ENCODE peak calls at places on chromosomes 12 and 14, in six cellular contexts. I is H9, Y is IMR-90, E is mesenchymal stem cell, S is H1, U is trophoblast cell. C is an unnamed sample.

GRCh38 chr12:9843416-9843815 is 16.1 kb downstream of the KLRF1 start:
- DNase-seq in S (no peak), Y (no peak), I (no peak), E (no peak), U (no peak), C (no peak)

GRCh38 chr12:6072302-6072752 is 52.1 kb downstream of the VWF start:
- DNase-seq in I (no peak), S (no peak), Y (peak), U (peak), E (peak), C (no peak)

GRCh38 chr14:20657216-20658211 is 16.0 kb upstream of the OR6S1 start:
- DNase-seq in I (peak), S (peak), E (no peak), U (peak), Y (peak), C (no peak)

GRCh38 chr14:36579001-36579555 is 3.3 kb downstream of the NKX2-8 start:
- DNase-seq in U (no peak), S (no peak), E (no peak), I (no peak), Y (no peak), C (no peak)

GRCh38 chr12:31326689-31327659 is 1.0 kb upstream of the SINHCAF start:
- DNase-seq in Y (no peak), E (peak), I (no peak), U (no peak), S (no peak), C (peak)

GRCh38 chr14:55440385-55440784 is at the start of gene TBPL2:
- DNase-seq in Y (no peak), U (peak), E (no peak), I (peak), S (peak), C (no peak)

GRCh38 chr14:78921856-78922255 is 751.7 kb downstream of the NRXN3 start:
- DNase-seq in S (no peak), U (no peak), E (peak), Y (peak), I (no peak), C (no peak)

GRCh38 chr14:74905595-74906142 is 17.4 kb downstream of the RPS6KL1 start:
- DNase-seq in Y (peak), I (peak), U (peak), S (peak), E (peak), C (peak)

GRCh38 chr12:32577328-32577727 is 101.8 kb upstream of the DNM1L start:
- DNase-seq in Y (no peak), I (no peak), E (no peak), S (no peak), U (no peak), C (no peak)

GRCh38 chr12:32504626-32505025 is 105.3 kb downstream of the FGD4 start:
- DNase-seq in S (no peak), E (no peak), I (no peak), Y (peak), U (peak), C (no peak)

GRCh38 chr12:58833844-58834243 is 86.5 kb downstream of the LRIG3 start:
- DNase-seq in S (no peak), U (no peak), E (no peak), I (no peak), Y (no peak), C (no peak)

GRCh38 chr12:65881965-65882413 is 57.7 kb downstream of the HMGA2 start:
- DNase-seq in E (no peak), Y (peak), U (peak), S (no peak), I (peak), C (no peak)

GRCh38 chr12:14714437-14714836 is 18.0 kb upstream of the GUCY2C start:
- DNase-seq in Y (no peak), I (peak), U (no peak), S (no peak), E (no peak), C (no peak)

GRCh38 chr12:1798734-1799067 is 21.7 kb upstream of the LRTM2 start:
- DNase-seq in I (no peak), E (no peak), Y (no peak), S (no peak), U (no peak), C (no peak)

GRCh38 chr14:99517643-99518381 is 36.6 kb downstream of the CCNK start:
- DNase-seq in U (no peak), S (no peak), Y (no peak), I (peak), E (no peak), C (no peak)

GRCh38 chr12:102776041-102776440 is 141.0 kb downstream of the PAH start:
- DNase-seq in Y (no peak), S (no peak), E (no peak), U (no peak), I (no peak), C (no peak)

GRCh38 chr12:116217045-116217444 is 60.4 kb downstream of the MED13L start:
- DNase-seq in E (no peak), S (no peak), I (no peak), U (no peak), Y (no peak), C (no peak)

DNA sequence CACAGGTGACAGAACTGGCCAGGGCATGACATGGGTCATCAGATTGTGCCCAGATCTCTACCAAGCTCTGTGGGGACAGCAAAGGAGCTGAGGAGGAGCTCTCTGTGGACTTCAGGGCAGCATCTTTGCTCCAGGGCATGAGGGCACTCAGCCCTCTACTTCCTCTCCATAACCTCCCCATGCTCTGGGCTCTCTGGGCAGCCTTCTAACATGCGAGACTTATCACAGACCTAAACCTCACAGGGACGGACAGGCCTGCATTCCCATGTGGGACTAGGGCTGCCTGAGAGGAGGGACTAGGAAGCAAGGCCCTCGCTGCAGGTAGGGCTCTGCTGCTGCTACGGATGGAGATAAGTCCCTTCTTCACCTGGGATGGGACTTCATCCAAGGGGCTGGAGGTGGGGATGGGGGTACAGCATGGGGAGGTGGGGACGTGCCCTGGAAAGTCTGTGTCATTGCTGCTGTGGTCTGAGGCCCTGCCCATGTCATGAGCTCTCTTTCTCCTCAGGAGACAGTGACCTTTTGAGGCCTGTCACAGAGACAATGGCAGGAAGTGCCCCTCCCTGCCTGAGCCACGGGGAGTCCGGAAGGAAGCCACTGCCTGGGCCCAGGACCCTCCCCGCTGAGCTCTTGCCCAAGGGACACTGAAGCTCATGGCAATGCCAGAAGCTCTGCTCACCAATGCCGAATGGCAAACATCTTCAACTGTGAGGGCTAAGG is 44.1 kb downstream of the PITPNM2 start:
- DNase-seq in U (no peak), S (no peak), E (no peak), Y (no peak), I (peak), C (no peak)
- H3K4ac ChIP-seq in U (no peak), S (peak), E (no peak), Y (no peak), I (no peak), C (no peak)

DNA sequence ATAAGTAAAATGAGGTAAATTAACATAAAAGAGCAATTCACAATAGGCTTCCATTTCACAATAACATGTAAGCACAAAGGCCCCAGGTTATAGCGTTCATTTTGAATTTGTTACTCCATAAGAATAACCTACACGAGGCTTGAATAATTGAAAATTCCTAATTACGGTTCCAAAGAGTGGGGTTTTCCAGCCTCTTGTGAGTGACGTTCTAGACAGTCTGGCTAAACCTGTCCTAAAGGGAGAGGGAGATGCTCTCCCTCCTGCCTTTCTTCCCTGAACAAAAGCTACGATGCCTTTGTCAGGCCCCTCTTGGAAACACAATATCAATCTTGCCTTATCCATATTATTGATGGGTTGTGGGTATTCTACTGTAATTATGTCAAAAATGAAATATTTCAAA is 24.3 kb upstream of the VRK1 start:
- DNase-seq in S (no peak), U (no peak), Y (no peak), E (no peak), I (no peak), C (no peak)
- H3K4me2 ChIP-seq in S (no peak), U (no peak), Y (no peak), E (no peak), I (no peak), C (no peak)

DNA sequence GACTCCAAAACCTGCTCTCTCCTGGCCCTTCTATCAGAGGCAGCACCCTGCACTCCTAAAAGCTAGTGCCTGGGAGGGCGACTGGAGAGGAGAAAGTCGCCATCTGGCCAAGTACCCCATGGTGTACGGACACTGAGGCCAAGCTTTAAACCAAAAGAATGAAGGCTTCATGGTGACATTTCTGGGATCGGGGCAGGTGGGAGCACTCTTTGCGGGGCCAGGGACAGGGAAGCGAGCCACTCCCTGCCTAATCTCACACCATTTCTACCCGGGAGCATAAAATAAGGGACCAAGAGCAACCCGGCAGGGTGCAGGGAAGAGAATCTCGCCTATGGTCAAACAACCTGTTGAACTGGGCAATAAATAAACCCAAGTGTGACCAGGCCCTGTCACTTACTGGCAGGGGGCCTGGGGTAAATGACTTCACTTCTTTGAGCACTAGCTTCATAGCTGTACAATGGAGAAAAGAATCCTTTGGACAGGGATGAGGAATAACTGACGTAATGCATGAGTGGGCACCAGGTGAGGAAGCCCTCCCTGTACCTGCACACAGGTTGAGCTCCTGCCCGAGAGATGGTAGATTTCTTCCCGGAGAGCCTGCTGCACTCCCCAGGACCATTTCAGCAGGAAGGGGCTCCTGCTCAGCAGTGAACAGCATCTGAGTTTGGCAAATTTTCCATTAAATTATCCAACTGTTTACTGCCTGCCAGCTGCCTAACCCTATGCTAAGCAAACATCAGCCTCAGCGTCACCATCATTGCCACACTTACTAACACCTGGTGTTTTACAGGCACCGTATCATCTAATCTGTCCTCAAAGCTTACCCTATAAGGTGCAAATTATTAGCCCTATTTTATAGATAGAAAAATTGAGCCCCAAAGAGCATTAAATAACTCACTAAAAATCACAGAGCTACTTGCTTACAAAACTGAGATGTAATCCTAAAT is 2.0 kb downstream of the SERPINA1 start:
- DNase-seq in E (no peak), U (no peak), Y (no peak), I (no peak), S (no peak), C (no peak)
- H2AFZ ChIP-seq in E (no peak), U (no peak), Y (no peak), I (no peak), S (no peak), C (no peak)

DNA sequence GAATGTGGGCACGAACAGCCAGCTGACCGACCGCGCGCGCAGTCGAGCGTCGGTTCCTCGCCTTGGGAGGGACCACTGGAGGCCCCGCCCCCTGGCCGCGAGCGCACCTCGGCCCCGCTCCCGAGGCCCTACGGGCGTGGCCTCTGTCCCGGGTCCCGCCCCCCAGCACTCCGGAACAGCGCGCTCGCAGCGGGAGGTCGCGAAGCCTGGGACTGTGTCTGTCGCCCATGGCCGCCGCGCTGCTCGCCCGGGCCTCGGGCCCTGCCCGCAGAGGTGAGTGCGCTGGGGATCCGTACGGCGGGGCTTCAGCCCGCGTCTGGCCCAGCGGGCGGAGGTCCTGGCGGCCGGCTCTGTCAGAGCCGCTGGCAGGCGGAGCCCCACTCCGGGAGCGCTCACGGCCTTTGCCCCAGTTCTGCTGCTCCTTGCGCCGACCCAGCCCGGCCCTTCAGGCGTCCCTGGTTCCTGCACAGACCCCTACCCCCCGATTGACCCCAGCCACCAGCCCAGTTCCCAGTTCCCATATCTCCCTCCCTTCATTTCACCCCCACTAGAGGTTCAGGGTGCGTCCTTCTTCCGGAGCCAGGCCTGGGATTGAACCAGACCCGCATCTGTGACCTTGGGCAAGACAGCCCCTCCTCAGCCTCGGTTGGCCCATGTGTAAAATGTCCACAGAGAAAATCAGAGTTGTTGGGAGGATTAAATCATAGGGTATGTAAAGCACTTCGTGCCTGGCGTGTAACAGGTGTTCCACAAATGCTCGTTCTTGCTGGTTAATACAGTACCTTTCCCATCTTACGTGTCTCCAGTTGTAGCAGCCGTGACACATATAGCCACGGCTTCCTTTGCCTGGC is at the start of gene ACADS:
- DNase-seq in E (peak), S (peak), I (peak), U (peak), Y (peak), C (peak)
- H3K4ac ChIP-seq in E (peak), S (no peak), I (no peak), U (no peak), Y (no peak), C (no peak)

DNA sequence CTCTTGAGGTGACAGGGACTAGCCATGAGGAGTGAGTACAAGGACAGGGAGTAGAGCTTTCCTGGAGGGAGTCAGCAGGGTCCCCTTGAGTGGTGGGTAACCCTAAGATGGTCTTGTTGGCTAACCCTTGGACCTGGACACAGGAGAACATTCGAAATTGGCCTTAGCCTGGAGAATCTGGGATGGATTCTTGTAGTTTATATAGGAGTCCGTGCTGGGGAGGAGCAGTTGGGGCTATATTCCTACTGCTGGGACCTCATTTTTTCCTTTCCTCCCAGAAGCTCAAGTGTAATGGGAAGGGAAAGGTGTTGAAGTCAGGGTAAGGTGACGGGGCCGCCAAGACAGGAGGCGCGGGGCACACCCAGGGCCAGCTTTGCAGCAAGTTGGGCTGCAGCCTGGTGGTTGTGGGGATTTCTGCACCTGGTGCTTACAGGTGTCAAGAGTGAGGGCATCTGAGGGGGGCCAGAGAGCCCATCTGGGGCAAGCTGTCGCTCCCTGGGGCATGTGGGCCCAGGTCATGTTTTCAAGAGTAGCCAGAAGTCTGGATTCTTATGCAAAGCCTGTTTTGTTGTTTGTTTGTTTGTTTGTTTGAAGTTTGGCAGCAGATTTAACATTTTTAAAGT is 5.1 kb downstream of the BCL7A start:
- DNase-seq in I (peak), S (no peak), E (no peak), U (no peak), Y (no peak), C (no peak)
- H3K4me2 ChIP-seq in I (no peak), S (no peak), E (no peak), U (no peak), Y (no peak), C (no peak)

DNA sequence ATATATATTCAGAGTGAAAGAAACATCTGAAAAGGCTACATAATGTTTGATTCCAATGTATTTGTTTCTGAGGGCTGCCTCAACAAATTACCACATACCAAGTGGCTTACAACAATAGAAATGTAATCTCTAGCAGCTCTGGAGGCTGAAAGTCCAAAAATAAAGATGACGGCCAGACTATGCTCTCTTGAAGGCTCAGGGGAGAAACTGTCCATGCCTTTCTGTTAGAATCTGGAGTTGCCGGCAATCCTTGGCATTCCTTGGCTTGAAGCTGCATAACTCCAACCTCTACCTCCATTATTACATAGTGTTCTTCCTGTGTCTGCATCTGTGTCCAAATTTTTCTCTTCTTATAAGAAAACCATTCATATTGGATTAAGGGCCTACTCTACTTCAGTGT is 68.1 kb upstream of the PLEKHG7 start:
- DNase-seq in E (no peak), U (no peak), S (no peak), Y (no peak), I (no peak), C (no peak)
- H2AFZ ChIP-seq in E (no peak), U (no peak), S (no peak), Y (no peak), I (no peak), C (no peak)

GRCh38 chr14:69152181-69152943 is 557 bp downstream of the DCAF5 start:
- DNase-seq in U (no peak), S (peak), I (peak), Y (no peak), E (peak), C (peak)
- H3K4ac ChIP-seq in U (peak), S (no peak), I (no peak), Y (peak), E (peak), C (no peak)

C was measured in neuronal stem cell.